ENCODE peak calls at places on chromosomes 3 and 15, in eight cellular contexts. Y is tibial nerve, W is GM12878, L is transverse colon, F is ovary, C is A549, U is stomach, T is SK-N-SH. X is an unnamed sample.

GRCh38 chr15:76903251-76903681 is 1.9 kb downstream of the SCAPER start:
- DNase-seq in W (peak; percentile 15), T (peak; percentile 50), Y (no peak), U (no peak), F (no peak), C (peak; percentile 66), L (no peak), X (no peak)

GRCh38 chr3:131338948-131339640 is 42.5 kb upstream of the NUDT16 start:
- DNase-seq in T (no peak), Y (no peak), U (no peak), F (no peak), L (no peak), C (no peak), W (no peak), X (no peak)

GRCh38 chr3:87320748-87321634 is 44.6 kb upstream of the POU1F1 start:
- DNase-seq in C (no peak), W (no peak), Y (no peak), F (no peak), L (no peak), U (no peak), T (no peak), X (no peak)

GRCh38 chr3:189340680-189341460 is 169.1 kb downstream of the TPRG1 start:
- DNase-seq in U (no peak), W (no peak), C (peak; percentile 44), T (no peak), L (no peak), F (no peak), Y (no peak), X (no peak)

GRCh38 chr15:99174567-99174966 is 69.7 kb downstream of the SYNM start:
- DNase-seq in W (no peak), Y (no peak), F (no peak), L (no peak), C (no peak), T (no peak), U (no peak), X (no peak)

GRCh38 chr15:28873585-28874139 is 12.1 kb upstream of the APBA2 start:
- DNase-seq in Y (no peak), F (no peak), T (peak; percentile 51), U (no peak), W (no peak), C (no peak), L (no peak), X (no peak)

GRCh38 chr15:96093063-96093462 is 237.4 kb upstream of the NR2F2 start:
- DNase-seq in C (no peak), U (no peak), Y (no peak), T (no peak), W (no peak), L (no peak), F (no peak), X (no peak)

GRCh38 chr15:65937476-65937875 is 68.2 kb downstream of the RAB11A start:
- DNase-seq in F (no peak), U (peak; percentile 67), L (no peak), Y (no peak), T (peak; percentile 43), C (no peak), W (no peak), X (no peak)

GRCh38 chr15:51869074-51869425 is 39.6 kb downstream of the TMOD3 start:
- DNase-seq in U (no peak), T (peak; percentile 32), Y (no peak), W (no peak), C (peak; percentile 95), L (peak; percentile 67), F (no peak), X (no peak)

GRCh38 chr3:59327324-59327939 is 277.6 kb upstream of the CFAP20DC start:
- DNase-seq in U (no peak), F (no peak), W (no peak), L (no peak), Y (no peak), T (no peak), C (no peak), X (no peak)

GRCh38 chr15:92820233-92821021 is 79.7 kb upstream of the CHD2 start:
- DNase-seq in W (no peak), F (peak; percentile 93), U (peak; percentile 94), L (peak; percentile 95), T (peak; percentile 96), C (peak; percentile 96), Y (peak; percentile 82), X (peak; percentile 95)

GRCh38 chr3:58630081-58630709 is 36.4 kb downstream of the FAM3D start:
- DNase-seq in C (peak; percentile 36), T (peak; percentile 85), U (peak; percentile 66), L (peak; percentile 78), Y (peak; percentile 47), W (no peak), F (peak; percentile 66), X (no peak)

GRCh38 chr15:63992300-63992699 is 54.0 kb downstream of the DAPK2 start:
- DNase-seq in L (no peak), W (no peak), F (no peak), C (no peak), Y (no peak), T (no peak), U (no peak), X (no peak)

GRCh38 chr3:53103566-53104296 is 26.5 kb downstream of the RFT1 start:
- DNase-seq in W (no peak), U (no peak), F (no peak), Y (no peak), L (no peak), C (no peak), T (no peak), X (no peak)

GRCh38 chr3:69370156-69370944 is 15.5 kb downstream of the FRMD4B start:
- DNase-seq in Y (no peak), L (peak; percentile 89), F (peak; percentile 29), T (no peak), U (peak; percentile 74), C (no peak), W (no peak), X (peak; percentile 86)

GRCh38 chr3:57060089-57060829 is at the start of gene SPATA12:
- DNase-seq in Y (peak; percentile 17), L (peak; percentile 85), W (no peak), T (peak; percentile 39), F (peak; percentile 62), U (peak; percentile 76), C (peak; percentile 89), X (peak; percentile 90)

GRCh38 chr3:123104550-123104949 is 37.7 kb downstream of the PDIA5 start:
- DNase-seq in C (peak; percentile 26), W (no peak), Y (no peak), L (no peak), F (no peak), T (peak; percentile 63), U (no peak), X (peak; percentile 56)

DNA sequence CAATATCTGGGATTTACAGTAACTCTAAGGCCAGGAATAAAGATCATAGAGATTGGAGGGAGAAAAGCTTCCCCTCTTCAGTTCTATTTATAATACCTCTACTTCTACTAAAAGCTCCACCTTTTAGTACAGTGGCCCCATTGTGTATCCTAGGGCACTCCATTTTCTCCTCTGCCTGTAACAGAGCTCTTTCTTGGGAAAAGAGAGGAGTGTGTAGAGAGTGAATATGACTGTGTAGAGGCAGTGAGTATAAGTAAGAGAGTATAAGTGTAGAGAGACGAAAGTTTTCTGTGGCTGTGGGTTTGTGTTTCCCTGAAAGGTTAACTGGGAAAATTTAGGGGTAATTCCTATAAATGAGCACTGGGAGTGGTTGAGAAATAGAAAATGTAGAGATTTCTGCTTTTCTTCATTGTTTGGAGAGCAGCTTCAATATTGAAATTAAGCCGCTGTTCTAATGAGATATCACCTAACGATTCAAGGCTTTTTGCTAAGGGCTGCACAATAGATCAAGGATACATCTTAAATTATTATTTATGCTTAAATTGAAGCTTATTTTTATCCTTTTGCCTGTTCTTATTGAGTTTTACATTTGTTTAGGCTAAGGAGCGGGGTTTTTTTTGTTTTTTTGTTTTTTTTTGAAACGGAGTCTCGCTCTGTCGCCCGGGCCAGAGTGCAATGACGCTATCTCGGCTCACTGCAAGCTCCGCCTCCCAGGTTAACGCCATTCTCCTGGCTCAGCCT is 6.8 kb downstream of the IQGAP1 start:
- DNase-seq in W (no peak), T (no peak), Y (no peak), F (no peak), C (no peak), L (no peak), U (no peak), X (no peak)
- H3K27ac ChIP-seq in W (no peak overlapping the region), T (no peak overlapping the region), Y (no peak overlapping the region), F (no peak overlapping the region), C (no peak overlapping the region), L (peak overlapping the region; percentile 61), U (no peak overlapping the region), X (peak overlapping the region; percentile 76)

GRCh38 chr15:62059108-62059817 is 984 bp downstream of the VPS13C start:
- DNase-seq in C (no peak), W (no peak), Y (no peak), U (no peak), F (no peak), L (no peak), T (peak; percentile 42), X (no peak)
- TF ChIP-seq EP300 in C (no peak), W (no peak), Y (no peak), U (no peak), F (no peak), L (no peak), T (no peak), X (no peak)

DNA sequence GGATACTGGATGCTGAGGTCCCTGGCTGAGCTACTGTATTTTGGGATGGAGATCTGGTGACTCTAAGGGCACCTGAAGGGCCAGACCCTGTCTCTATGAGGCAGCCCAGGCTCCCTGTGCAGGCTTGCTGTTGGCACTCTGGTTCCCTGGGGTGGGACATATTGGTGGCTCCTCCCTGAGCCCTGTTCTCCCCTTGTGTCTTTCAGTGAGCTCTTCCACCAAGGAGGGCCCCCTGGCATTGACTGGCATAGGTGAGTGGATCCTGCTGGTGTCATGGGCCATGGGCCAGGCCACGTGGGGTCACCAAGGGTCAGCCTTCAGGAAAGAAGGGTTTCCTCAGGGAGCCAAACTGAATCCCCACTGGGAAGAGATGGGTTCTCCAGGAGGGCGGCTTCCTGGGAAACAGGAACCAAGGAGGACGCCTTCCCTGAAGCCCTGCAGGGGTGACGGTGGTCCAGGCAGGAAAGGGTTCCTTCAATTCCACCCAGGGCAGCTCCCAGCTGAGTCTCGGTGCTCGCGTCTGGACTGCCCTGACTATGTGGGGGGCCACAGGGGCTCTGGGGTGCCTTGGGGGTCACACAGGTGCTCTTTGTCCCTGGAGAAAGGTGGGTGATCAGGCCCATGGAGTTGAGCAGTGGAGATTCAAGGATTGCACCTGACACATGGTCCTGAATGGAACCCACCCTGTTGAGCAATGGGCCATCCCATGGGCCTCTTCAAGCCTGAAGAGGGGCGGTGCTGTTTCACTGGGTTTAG is 220.4 kb downstream of the SNRPN start:
- DNase-seq in Y (no peak), C (no peak), L (no peak), F (no peak), U (peak; percentile 17), T (peak; percentile 2), W (no peak), X (peak; percentile 30)
- H3K9me3 ChIP-seq in Y (peaks cover 100% of the 10 kb centered on the region), C (no peaks in the 10 kb centered on the region), L (peaks cover 25% of the 10 kb centered on the region), F (peaks cover 3% of the 10 kb centered on the region), U (peaks cover 100% of the 10 kb centered on the region), T (no peaks in the 10 kb centered on the region), W (no peaks in the 10 kb centered on the region), X (peaks cover 45% of the 10 kb centered on the region)

DNA sequence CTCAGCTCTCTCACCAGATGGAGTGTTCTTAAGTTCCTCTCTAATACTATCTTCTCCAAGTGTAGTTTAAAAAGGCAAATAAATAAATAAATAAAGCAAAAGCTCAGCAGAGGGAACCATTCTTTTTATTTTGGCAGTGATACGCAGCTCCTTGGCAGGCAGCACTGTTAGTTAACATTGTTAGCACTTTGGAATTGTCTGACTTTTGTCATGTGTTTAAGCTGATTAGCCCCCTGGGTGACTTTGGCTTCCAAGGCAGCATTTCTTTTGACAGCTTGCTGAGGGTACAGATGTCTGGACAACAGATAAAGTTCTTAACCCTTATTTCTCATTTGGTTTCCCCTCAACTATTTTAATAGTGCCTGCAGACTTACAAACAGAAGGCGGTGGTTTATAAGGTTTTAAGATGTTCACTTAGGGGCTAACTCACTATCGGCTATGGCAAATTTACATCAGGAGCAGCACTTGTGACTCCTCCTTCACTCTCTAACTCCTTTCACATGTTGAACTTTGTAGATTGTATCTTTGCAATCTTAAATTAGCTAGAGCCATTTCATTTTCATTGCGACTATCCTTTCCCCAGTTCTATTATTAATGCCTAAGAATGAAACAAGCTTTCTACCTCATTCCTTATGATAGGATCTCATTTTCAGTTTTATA is 213.4 kb downstream of the ZBBX start:
- DNase-seq in W (no peak), C (no peak), U (no peak), L (no peak), Y (no peak), T (no peak), F (no peak), X (no peak)
- H3K27ac ChIP-seq in W (no peak overlapping the region), C (no peak overlapping the region), U (no peak overlapping the region), L (no peak overlapping the region), Y (no peak overlapping the region), T (no peak overlapping the region), F (no peak overlapping the region), X (no peak overlapping the region)

X was measured in suprapubic skin.